ENCODE peak calls at places on chromosomes 13 and 19, in five cellular contexts. U, B, R, K and P are unnamed samples.

GRCh38 chr13:27977476-27978300 is 8.6 kb upstream of the CDX2 start:
- DNase-seq in U (no peak), B (peak; percentile 47), R (no peak), K (no peak), P (no peak)

GRCh38 chr13:76512676-76513277 is 373.4 kb downstream of the KCTD12 start:
- DNase-seq in U (no peak), B (peak; percentile 1), R (peak; percentile 98), K (peak; percentile 35), P (no peak)

GRCh38 chr13:62875118-62875640 is 1459.5 kb upstream of the PCDH20 start:
- DNase-seq in U (no peak), B (no peak), R (no peak), K (no peak), P (no peak)

GRCh38 chr13:51643882-51644281 is 59.6 kb downstream of the WDFY2 start:
- DNase-seq in U (no peak), B (no peak), R (peak; percentile 64), K (no peak), P (no peak)

GRCh38 chr19:1945899-1946298 is 4.9 kb downstream of the CSNK1G2 start:
- DNase-seq in U (no peak), B (no peak), R (no peak), K (peak; percentile 73), P (no peak)

GRCh38 chr19:35267818-35268545 is 780 bp upstream of the USF2 start:
- DNase-seq in U (peak; percentile 66), B (peak; percentile 77), R (no peak), K (peak; percentile 43), P (peak; percentile 98)

GRCh38 chr13:36282818-36283432 is 14.7 kb downstream of the CCDC169 start:
- DNase-seq in U (no peak), B (peak; percentile 41), R (no peak), K (peak; percentile 45), P (no peak)

GRCh38 chr19:12052571-12053169 is at the start of gene ZNF878:
- DNase-seq in U (peak; percentile 29), B (peak; percentile 77), R (no peak), K (peak; percentile 97), P (peak; percentile 75)

GRCh38 chr19:38839816-38840582 is 8.4 kb upstream of the ECH1 start:
- DNase-seq in U (no peak), B (no peak), R (no peak), K (no peak), P (no peak)

GRCh38 chr19:15869109-15869555 is 28.7 kb downstream of the CYP4F2 start:
- DNase-seq in U (peak; percentile 29), B (peak; percentile 58), R (peak; percentile 8), K (no peak), P (peak; percentile 42)

GRCh38 chr19:10238172-10238783 is 7.1 kb upstream of the S1PR2 start:
- DNase-seq in U (no peak), B (peak; percentile 20), R (no peak), K (no peak), P (no peak)

GRCh38 chr13:95153647-95154405 is 147.4 kb downstream of the ABCC4 start:
- DNase-seq in U (no peak), B (peak; percentile 14), R (peak; percentile 68), K (no peak), P (no peak)

GRCh38 chr19:1239796-1240737 is 1.5 kb upstream of the ATP5F1D start:
- DNase-seq in U (peak; percentile 92), B (peak; percentile 73), R (peak; percentile 66), K (peak; percentile 88), P (peak; percentile 97)

GRCh38 chr13:79528356-79528755 is 47.4 kb downstream of the NDFIP2 start:
- DNase-seq in U (no peak), B (no peak), R (no peak), K (no peak), P (no peak)

GRCh38 chr13:26628706-26629105 is 71.2 kb downstream of the WASF3 start:
- DNase-seq in U (no peak), B (peak; percentile 40), R (no peak), K (no peak), P (no peak)

GRCh38 chr19:49567722-49568454 is 12.5 kb downstream of the NOSIP start:
- DNase-seq in U (peak; percentile 72), B (peak; percentile 55), R (no peak), K (no peak), P (no peak)

GRCh38 chr13:96011291-96011875 is 41.8 kb downstream of the UGGT2 start:
- DNase-seq in U (no peak), B (no peak), R (no peak), K (no peak), P (no peak)

GRCh38 chr19:5345895-5346386 is 5.3 kb upstream of the PTPRS start:
- DNase-seq in U (no peak), B (no peak), R (no peak), K (no peak), P (no peak)

GRCh38 chr13:51221108-51221507 is 1.1 kb upstream of the FAM124A start:
- DNase-seq in U (no peak), B (no peak), R (no peak), K (no peak), P (no peak)

GRCh38 chr13:110965038-110965754 is 50.3 kb upstream of the ANKRD10 start:
- DNase-seq in U (no peak), B (peak; percentile 91), R (no peak), K (no peak), P (no peak)

GRCh38 chr13:98598043-98598442 is 21.1 kb upstream of the STK24 start:
- DNase-seq in U (no peak), B (no peak), R (no peak), K (no peak), P (no peak)

GRCh38 chr13:46615888-46616531 is 63.0 kb downstream of the LRCH1 start:
- DNase-seq in U (no peak), B (no peak), R (no peak), K (no peak), P (no peak)

GRCh38 chr19:15831626-15832025 is 16.2 kb upstream of the OR10H1 start:
- DNase-seq in U (no peak), B (no peak), R (no peak), K (no peak), P (no peak)

GRCh38 chr13:21014666-21015170 is 46.7 kb downstream of the LATS2 start:
- DNase-seq in U (no peak), B (no peak), R (no peak), K (no peak), P (no peak)

GRCh38 chr19:39546599-39546998 is 6.6 kb upstream of the EID2 start:
- DNase-seq in U (no peak), B (no peak), R (no peak), K (no peak), P (no peak)

GRCh38 chr13:100887729-100888151 is 213.1 kb upstream of the TMTC4 start:
- DNase-seq in U (no peak), B (no peak), R (peak; percentile 64), K (no peak), P (no peak)

GRCh38 chr13:25217023-25217909 is 45.2 kb upstream of the AMER2 start:
- DNase-seq in U (no peak), B (no peak), R (no peak), K (no peak), P (no peak)

GRCh38 chr13:112053744-112054615 is 13.0 kb upstream of the SOX1 start:
- DNase-seq in U (no peak), B (no peak), R (no peak), K (no peak), P (no peak)

GRCh38 chr13:97058896-97059295 is 64.6 kb upstream of the OXGR1 start:
- DNase-seq in U (no peak), B (no peak), R (no peak), K (no peak), P (no peak)